ENCODE peak calls at places on chromosomes 7 and 10, in ten cellular contexts. One of them, this sample, is unnamed.

GRCh38 chr7:8210845-8211724 is 50.9 kb downstream of the ICA1 start:
- DNase-seq in T-helper 9 cell: no peak
- DNase-seq in HFF-Myc: no peak
- DNase-seq in naive thymus-derived CD8-positive, alpha-beta T cell: no peak
- DNase-seq in epithelial cell of esophagus: no peak
- DNase-seq in activated CD4-positive, alpha-beta T cell treated with anti-CD3 and anti-CD28 coated beads, Interleukin-2, amount 10 ng/mL, durations not matched to agents 7 days and 5 days: no peak
- DNase-seq in HEK293T: no peak
- DNase-seq in left ventricle myocardium inferior: no peak
- DNase-seq in EL: no peak
- DNase-seq in M059J: no peak
- DNase-seq in this sample: no peak

GRCh38 chr10:28984431-28984830 is 304.4 kb upstream of the LYZL1 start:
- DNase-seq in HFF-Myc: peak
- DNase-seq in HEK293T: no peak
- DNase-seq in EL: peak
- DNase-seq in activated CD4-positive, alpha-beta T cell treated with anti-CD3 and anti-CD28 coated beads, Interleukin-2, amount 10 ng/mL, durations not matched to agents 7 days and 5 days: no peak
- DNase-seq in T-helper 9 cell: no peak
- DNase-seq in M059J: peak
- DNase-seq in left ventricle myocardium inferior: peak
- DNase-seq in naive thymus-derived CD8-positive, alpha-beta T cell: no peak
- DNase-seq in epithelial cell of esophagus: peak
- DNase-seq in this sample: peak

GRCh38 chr10:74384615-74385213 is 233.7 kb downstream of the ADK start:
- DNase-seq in left ventricle myocardium inferior: no peak
- DNase-seq in T-helper 9 cell: no peak
- DNase-seq in HEK293T: no peak
- DNase-seq in HFF-Myc: no peak
- DNase-seq in EL: no peak
- DNase-seq in activated CD4-positive, alpha-beta T cell treated with anti-CD3 and anti-CD28 coated beads, Interleukin-2, amount 10 ng/mL, durations not matched to agents 7 days and 5 days: no peak
- DNase-seq in M059J: no peak
- DNase-seq in naive thymus-derived CD8-positive, alpha-beta T cell: no peak
- DNase-seq in epithelial cell of esophagus: no peak
- DNase-seq in this sample: no peak

GRCh38 chr10:95097805-95098204 is 28.5 kb upstream of the CYP2C8 start:
- DNase-seq in HEK293T: no peak
- DNase-seq in epithelial cell of esophagus: no peak
- DNase-seq in EL: no peak
- DNase-seq in left ventricle myocardium inferior: no peak
- DNase-seq in T-helper 9 cell: no peak
- DNase-seq in M059J: no peak
- DNase-seq in activated CD4-positive, alpha-beta T cell treated with anti-CD3 and anti-CD28 coated beads, Interleukin-2, amount 10 ng/mL, durations not matched to agents 7 days and 5 days: no peak
- DNase-seq in HFF-Myc: no peak
- DNase-seq in naive thymus-derived CD8-positive, alpha-beta T cell: no peak
- DNase-seq in this sample: no peak

GRCh38 chr10:22727663-22728062 is 13.3 kb upstream of the PIP4K2A start:
- DNase-seq in epithelial cell of esophagus: no peak
- DNase-seq in left ventricle myocardium inferior: no peak
- DNase-seq in activated CD4-positive, alpha-beta T cell treated with anti-CD3 and anti-CD28 coated beads, Interleukin-2, amount 10 ng/mL, durations not matched to agents 7 days and 5 days: no peak
- DNase-seq in naive thymus-derived CD8-positive, alpha-beta T cell: no peak
- DNase-seq in T-helper 9 cell: no peak
- DNase-seq in M059J: no peak
- DNase-seq in EL: no peak
- DNase-seq in HEK293T: peak
- DNase-seq in HFF-Myc: no peak
- DNase-seq in this sample: no peak

GRCh38 chr7:129790136-129790535 is 162.6 kb downstream of the UBE2H start:
- DNase-seq in epithelial cell of esophagus: peak
- DNase-seq in T-helper 9 cell: no peak
- DNase-seq in left ventricle myocardium inferior: no peak
- DNase-seq in HFF-Myc: no peak
- DNase-seq in EL: peak
- DNase-seq in activated CD4-positive, alpha-beta T cell treated with anti-CD3 and anti-CD28 coated beads, Interleukin-2, amount 10 ng/mL, durations not matched to agents 7 days and 5 days: no peak
- DNase-seq in naive thymus-derived CD8-positive, alpha-beta T cell: no peak
- DNase-seq in HEK293T: no peak
- DNase-seq in M059J: no peak
- DNase-seq in this sample: no peak

GRCh38 chr10:128695931-128696330 is 569.7 kb upstream of the MKI67 start:
- DNase-seq in left ventricle myocardium inferior: no peak
- DNase-seq in M059J: no peak
- DNase-seq in epithelial cell of esophagus: no peak
- DNase-seq in HEK293T: no peak
- DNase-seq in EL: no peak
- DNase-seq in T-helper 9 cell: no peak
- DNase-seq in HFF-Myc: no peak
- DNase-seq in activated CD4-positive, alpha-beta T cell treated with anti-CD3 and anti-CD28 coated beads, Interleukin-2, amount 10 ng/mL, durations not matched to agents 7 days and 5 days: no peak
- DNase-seq in naive thymus-derived CD8-positive, alpha-beta T cell: no peak
- DNase-seq in this sample: no peak

GRCh38 chr10:72659694-72660093 is 32.2 kb upstream of the MCU start:
- DNase-seq in HEK293T: no peak
- DNase-seq in epithelial cell of esophagus: no peak
- DNase-seq in EL: peak
- DNase-seq in HFF-Myc: no peak
- DNase-seq in activated CD4-positive, alpha-beta T cell treated with anti-CD3 and anti-CD28 coated beads, Interleukin-2, amount 10 ng/mL, durations not matched to agents 7 days and 5 days: no peak
- DNase-seq in left ventricle myocardium inferior: no peak
- DNase-seq in M059J: peak
- DNase-seq in naive thymus-derived CD8-positive, alpha-beta T cell: no peak
- DNase-seq in T-helper 9 cell: no peak
- DNase-seq in this sample: no peak

GRCh38 chr7:144787127-144787526 is 48.7 kb downstream of the TPK1 start:
- DNase-seq in M059J: no peak
- DNase-seq in epithelial cell of esophagus: peak
- DNase-seq in EL: no peak
- DNase-seq in activated CD4-positive, alpha-beta T cell treated with anti-CD3 and anti-CD28 coated beads, Interleukin-2, amount 10 ng/mL, durations not matched to agents 7 days and 5 days: no peak
- DNase-seq in HFF-Myc: no peak
- DNase-seq in T-helper 9 cell: no peak
- DNase-seq in naive thymus-derived CD8-positive, alpha-beta T cell: no peak
- DNase-seq in left ventricle myocardium inferior: no peak
- DNase-seq in HEK293T: no peak
- DNase-seq in this sample: no peak

GRCh38 chr10:100882681-100883321 is 30.0 kb upstream of the SLF2 start:
- DNase-seq in activated CD4-positive, alpha-beta T cell treated with anti-CD3 and anti-CD28 coated beads, Interleukin-2, amount 10 ng/mL, durations not matched to agents 7 days and 5 days: no peak
- DNase-seq in naive thymus-derived CD8-positive, alpha-beta T cell: no peak
- DNase-seq in HFF-Myc: no peak
- DNase-seq in epithelial cell of esophagus: no peak
- DNase-seq in EL: peak
- DNase-seq in T-helper 9 cell: no peak
- DNase-seq in M059J: peak
- DNase-seq in left ventricle myocardium inferior: peak
- DNase-seq in HEK293T: no peak
- DNase-seq in this sample: no peak

GRCh38 chr7:90988523-90988922 is 275.7 kb upstream of the FZD1 start:
- DNase-seq in M059J: no peak
- DNase-seq in EL: no peak
- DNase-seq in left ventricle myocardium inferior: no peak
- DNase-seq in epithelial cell of esophagus: no peak
- DNase-seq in HFF-Myc: no peak
- DNase-seq in activated CD4-positive, alpha-beta T cell treated with anti-CD3 and anti-CD28 coated beads, Interleukin-2, amount 10 ng/mL, durations not matched to agents 7 days and 5 days: no peak
- DNase-seq in HEK293T: no peak
- DNase-seq in naive thymus-derived CD8-positive, alpha-beta T cell: no peak
- DNase-seq in T-helper 9 cell: no peak
- DNase-seq in this sample: no peak

GRCh38 chr7:5476001-5476400 is 52.4 kb upstream of the TNRC18 start:
- DNase-seq in HFF-Myc: no peak
- DNase-seq in HEK293T: no peak
- DNase-seq in T-helper 9 cell: no peak
- DNase-seq in left ventricle myocardium inferior: no peak
- DNase-seq in M059J: no peak
- DNase-seq in activated CD4-positive, alpha-beta T cell treated with anti-CD3 and anti-CD28 coated beads, Interleukin-2, amount 10 ng/mL, durations not matched to agents 7 days and 5 days: no peak
- DNase-seq in epithelial cell of esophagus: no peak
- DNase-seq in naive thymus-derived CD8-positive, alpha-beta T cell: no peak
- DNase-seq in EL: no peak
- DNase-seq in this sample: no peak

GRCh38 chr7:26105931-26106330 is 46.1 kb upstream of the NFE2L3 start:
- DNase-seq in epithelial cell of esophagus: no peak
- DNase-seq in HFF-Myc: no peak
- DNase-seq in activated CD4-positive, alpha-beta T cell treated with anti-CD3 and anti-CD28 coated beads, Interleukin-2, amount 10 ng/mL, durations not matched to agents 7 days and 5 days: no peak
- DNase-seq in M059J: no peak
- DNase-seq in EL: no peak
- DNase-seq in left ventricle myocardium inferior: no peak
- DNase-seq in T-helper 9 cell: no peak
- DNase-seq in HEK293T: no peak
- DNase-seq in naive thymus-derived CD8-positive, alpha-beta T cell: no peak
- DNase-seq in this sample: no peak

GRCh38 chr10:43322321-43322720 is 49.1 kb upstream of the FXYD4 start:
- DNase-seq in HFF-Myc: no peak
- DNase-seq in EL: no peak
- DNase-seq in left ventricle myocardium inferior: no peak
- DNase-seq in epithelial cell of esophagus: peak
- DNase-seq in T-helper 9 cell: no peak
- DNase-seq in naive thymus-derived CD8-positive, alpha-beta T cell: no peak
- DNase-seq in HEK293T: no peak
- DNase-seq in M059J: no peak
- DNase-seq in activated CD4-positive, alpha-beta T cell treated with anti-CD3 and anti-CD28 coated beads, Interleukin-2, amount 10 ng/mL, durations not matched to agents 7 days and 5 days: no peak
- DNase-seq in this sample: no peak

This sample was measured in esophagus squamous epithelium.